ENCODE peak calls at places on chromosomes 5 and 9, in five cellular contexts. C is lower leg skin, X is COR-L47, J is GM13976, I is hypothalamus. D is an unnamed sample.

GRCh38 chr5:157366741-157367684 is 93.0 kb upstream of the NIPAL4 start:
- DNase-seq in J (no peak), I (no peak), X (no peak), C (no peak), D (no peak)

GRCh38 chr5:173326501-173326960 is 1.7 kb downstream of the STC2 start:
- DNase-seq in I (no peak), C (peak), J (no peak), X (no peak), D (no peak)

GRCh38 chr5:139690385-139691274 is 42.5 kb downstream of the CXXC5 start:
- DNase-seq in C (no peak), J (no peak), X (no peak), I (no peak), D (no peak)

GRCh38 chr9:137128158-137129088 is 10.5 kb upstream of the GRIN1 start:
- DNase-seq in X (no peak), C (no peak), J (no peak), I (no peak), D (no peak)

GRCh38 chr9:21830589-21830988 is 28.2 kb downstream of the MTAP start:
- DNase-seq in X (no peak), C (no peak), J (no peak), I (no peak), D (no peak)

GRCh38 chr9:111728617-111729366 is 65.9 kb downstream of the SHOC1 start:
- DNase-seq in I (no peak), X (no peak), C (no peak), J (no peak), D (no peak)

GRCh38 chr5:68122439-68122906 is 93.1 kb upstream of the PIK3R1 start:
- DNase-seq in J (no peak), X (peak), C (no peak), I (no peak), D (no peak)

GRCh38 chr9:136212345-136212950 is 7.5 kb upstream of the LHX3 start:
- DNase-seq in X (no peak), J (no peak), I (no peak), C (no peak), D (no peak)

GRCh38 chr9:105694848-105695581 is 674 bp downstream of the TMEM38B start:
- DNase-seq in X (peak), J (peak), I (peak), C (peak), D (peak)

GRCh38 chr9:126148523-126148870 is 178.1 kb upstream of the MVB12B start:
- DNase-seq in C (peak), I (no peak), X (no peak), J (no peak), D (peak)

GRCh38 chr5:68683632-68684035 is 410.2 kb upstream of the SLC30A5 start:
- DNase-seq in I (no peak), J (no peak), C (no peak), X (no peak), D (peak)

GRCh38 chr9:107492381-107492780 is 2.8 kb upstream of the KLF4 start:
- DNase-seq in X (no peak), I (no peak), C (peak), J (no peak), D (no peak)

GRCh38 chr5:6859951-6860638 is 146.9 kb downstream of the TENT4A start:
- DNase-seq in J (no peak), X (no peak), C (peak), I (no peak), D (no peak)

GRCh38 chr5:155402927-155403645 is 389.5 kb downstream of the KIF4B start:
- DNase-seq in C (no peak), I (no peak), X (peak), J (no peak), D (no peak)

GRCh38 chr9:123712399-123712798 is 217.5 kb downstream of the DENND1A start:
- DNase-seq in C (no peak), J (no peak), I (no peak), X (no peak), D (no peak)

GRCh38 chr5:108730617-108731340 is 16.9 kb upstream of the FER start:
- DNase-seq in J (peak), I (no peak), C (no peak), X (no peak), D (no peak)

GRCh38 chr9:2126331-2126789 is 111.2 kb downstream of the SMARCA2 start:
- DNase-seq in X (no peak), J (no peak), C (no peak), I (no peak), D (peak)

GRCh38 chr5:53161876-53162275 is 52.3 kb upstream of the MOCS2 start:
- DNase-seq in X (no peak), I (no peak), J (no peak), C (no peak), D (no peak)

GRCh38 chr5:76953551-76954382 is 922 bp downstream of the CRHBP start:
- DNase-seq in J (no peak), I (no peak), X (no peak), C (no peak), D (no peak)

GRCh38 chr9:135602789-135603481 is 36.4 kb downstream of the GLT6D1 start:
- DNase-seq in I (no peak), C (peak), X (no peak), J (peak), D (peak)

GRCh38 chr9:112032009-112032408 is 135.4 kb downstream of the UGCG start:
- DNase-seq in I (no peak), C (no peak), X (no peak), J (no peak), D (no peak)

GRCh38 chr9:117734523-117735314 is 30.5 kb downstream of the TLR4 start:
- DNase-seq in C (no peak), J (no peak), I (no peak), X (no peak), D (no peak)

GRCh38 chr5:78649816-78650561 is 1.4 kb upstream of the LHFPL2 start:
- DNase-seq in X (no peak), I (no peak), C (peak), J (no peak), D (no peak)

GRCh38 chr5:177371705-177372533 is 12.3 kb upstream of the SLC34A1 start:
- DNase-seq in C (no peak), I (no peak), X (no peak), J (no peak), D (no peak)

GRCh38 chr9:84701801-84702200 is 32.3 kb downstream of the NTRK2 start:
- DNase-seq in I (no peak), X (no peak), J (peak), C (no peak), D (no peak)

GRCh38 chr5:56155992-56156584 is 77.0 kb downstream of the ANKRD55 start:
- DNase-seq in I (peak), J (no peak), X (no peak), C (no peak), D (peak)

GRCh38 chr5:136636001-136636400 is 270.7 kb upstream of the TRPC7 start:
- DNase-seq in C (no peak), X (no peak), I (no peak), J (no peak), D (no peak)

GRCh38 chr9:127545196-127546124 is 66.6 kb upstream of the STXBP1 start:
- DNase-seq in X (peak), C (no peak), I (peak), J (no peak), D (no peak)

GRCh38 chr9:134899168-134899567 is 18.5 kb downstream of the FCN1 start:
- DNase-seq in C (no peak), J (no peak), I (no peak), X (no peak), D (no peak)

GRCh38 chr5:112284561-112284960 is 134.5 kb downstream of the EPB41L4A start:
- DNase-seq in I (no peak), C (no peak), X (no peak), J (no peak), D (no peak)

GRCh38 chr5:127296321-127296720 is 5.7 kb downstream of the MEGF10 start:
- DNase-seq in J (no peak), C (no peak), I (no peak), X (no peak), D (no peak)

GRCh38 chr9:2872307-2872940 is 28.5 kb upstream of the PUM3 start:
- DNase-seq in X (no peak), I (no peak), J (no peak), C (no peak), D (no peak)

GRCh38 chr5:126506079-126506478 is 82.9 kb downstream of the GRAMD2B start:
- DNase-seq in I (no peak), X (no peak), J (no peak), C (peak), D (no peak)

GRCh38 chr9:86354882-86355399 is 731 bp upstream of the TUT7 start:
- DNase-seq in C (no peak), J (no peak), X (no peak), I (no peak), D (no peak)

GRCh38 chr5:61625682-61626620 is 293.9 kb downstream of the ZSWIM6 start:
- DNase-seq in X (no peak), J (peak), C (peak), I (peak), D (peak)

GRCh38 chr5:35851282-35851681 is 5.4 kb upstream of the IL7R start:
- DNase-seq in C (no peak), I (no peak), J (no peak), X (no peak), D (no peak)

GRCh38 chr5:123705741-123706140 is 193.8 kb downstream of the CSNK1G3 start:
- DNase-seq in X (no peak), I (no peak), J (no peak), C (no peak), D (no peak)

GRCh38 chr5:66113160-66113559 is 30.9 kb upstream of the SREK1 start:
- DNase-seq in X (no peak), C (no peak), I (no peak), J (no peak), D (no peak)

D was measured in tibial artery.